ENCODE peak calls at places on chromosomes 13 and 19, in seven cellular contexts. One of them, this sample, is unnamed.

GRCh38 chr19:3822683-3823344 is 36.6 kb upstream of the MATK start:
- DNase-seq in neuronal stem cell: no peak
- DNase-seq in IMR-90: no peak
- DNase-seq in trophoblast cell: no peak
- DNase-seq in H1: no peak
- DNase-seq in mesenchymal stem cell: no peak
- DNase-seq in H9: no peak
- DNase-seq in this sample: no peak

GRCh38 chr13:43046259-43046658 is 22.9 kb downstream of the DNAJC15 start:
- DNase-seq in neuronal stem cell: no peak
- DNase-seq in IMR-90: no peak
- DNase-seq in trophoblast cell: no peak
- DNase-seq in H1: no peak
- DNase-seq in mesenchymal stem cell: no peak
- DNase-seq in H9: no peak
- DNase-seq in this sample: no peak

GRCh38 chr13:86660090-86660489 is 860.9 kb upstream of the SLITRK6 start:
- DNase-seq in neuronal stem cell: no peak
- DNase-seq in IMR-90: no peak
- DNase-seq in trophoblast cell: no peak
- DNase-seq in H1: no peak
- DNase-seq in mesenchymal stem cell: no peak
- DNase-seq in H9: no peak
- DNase-seq in this sample: no peak

GRCh38 chr13:52784591-52785340 is 45.1 kb upstream of the CNMD start:
- DNase-seq in neuronal stem cell: no peak
- DNase-seq in IMR-90: no peak
- DNase-seq in trophoblast cell: peak
- DNase-seq in H1: no peak
- DNase-seq in mesenchymal stem cell: no peak
- DNase-seq in H9: no peak
- DNase-seq in this sample: no peak

GRCh38 chr19:47581605-47582319 is 8.8 kb upstream of the ZNF541 start:
- DNase-seq in neuronal stem cell: no peak
- DNase-seq in IMR-90: no peak
- DNase-seq in trophoblast cell: no peak
- DNase-seq in H1: no peak
- DNase-seq in mesenchymal stem cell: no peak
- DNase-seq in H9: no peak
- DNase-seq in this sample: no peak

GRCh38 chr13:22592515-22592914 is 588.3 kb upstream of the SGCG start:
- DNase-seq in neuronal stem cell: no peak
- DNase-seq in IMR-90: peak
- DNase-seq in trophoblast cell: no peak
- DNase-seq in H1: no peak
- DNase-seq in mesenchymal stem cell: no peak
- DNase-seq in H9: no peak
- DNase-seq in this sample: no peak

GRCh38 chr19:31448221-31448657 is 99.0 kb upstream of the TSHZ3 start:
- DNase-seq in neuronal stem cell: no peak
- DNase-seq in IMR-90: peak
- DNase-seq in trophoblast cell: peak
- DNase-seq in H1: no peak
- DNase-seq in mesenchymal stem cell: peak
- DNase-seq in H9: no peak
- DNase-seq in this sample: peak

GRCh38 chr19:53254451-53255341 is at the start of gene ZNF677:
- DNase-seq in neuronal stem cell: peak
- DNase-seq in IMR-90: peak
- DNase-seq in trophoblast cell: peak
- DNase-seq in H1: peak
- DNase-seq in mesenchymal stem cell: peak
- DNase-seq in H9: peak
- DNase-seq in this sample: peak

GRCh38 chr13:76043882-76044281 is 407.8 kb downstream of the LMO7 start:
- DNase-seq in neuronal stem cell: peak
- DNase-seq in IMR-90: no peak
- DNase-seq in trophoblast cell: no peak
- DNase-seq in H1: no peak
- DNase-seq in mesenchymal stem cell: no peak
- DNase-seq in H9: no peak
- DNase-seq in this sample: no peak

GRCh38 chr13:99980201-99981114 is 1.1 kb upstream of the ZIC2 start:
- DNase-seq in neuronal stem cell: peak
- DNase-seq in IMR-90: peak
- DNase-seq in trophoblast cell: peak
- DNase-seq in H1: peak
- DNase-seq in mesenchymal stem cell: peak
- DNase-seq in H9: peak
- DNase-seq in this sample: peak

GRCh38 chr13:76717092-76717491 is 169.1 kb downstream of the KCTD12 start:
- DNase-seq in neuronal stem cell: no peak
- DNase-seq in IMR-90: peak
- DNase-seq in trophoblast cell: peak
- DNase-seq in H1: no peak
- DNase-seq in mesenchymal stem cell: peak
- DNase-seq in H9: no peak
- DNase-seq in this sample: no peak

GRCh38 chr13:109009756-109010155 is 380.3 kb downstream of the MYO16 start:
- DNase-seq in neuronal stem cell: no peak
- DNase-seq in IMR-90: no peak
- DNase-seq in trophoblast cell: peak
- DNase-seq in H1: no peak
- DNase-seq in mesenchymal stem cell: no peak
- DNase-seq in H9: no peak
- DNase-seq in this sample: no peak

GRCh38 chr13:111112196-111112595 is 2.9 kb upstream of the ARHGEF7 start:
- DNase-seq in neuronal stem cell: no peak
- DNase-seq in IMR-90: no peak
- DNase-seq in trophoblast cell: no peak
- DNase-seq in H1: no peak
- DNase-seq in mesenchymal stem cell: no peak
- DNase-seq in H9: no peak
- DNase-seq in this sample: no peak

GRCh38 chr13:29496241-29496712 is 99.2 kb downstream of the SLC7A1 start:
- DNase-seq in neuronal stem cell: no peak
- DNase-seq in IMR-90: no peak
- DNase-seq in trophoblast cell: peak
- DNase-seq in H1: no peak
- DNase-seq in mesenchymal stem cell: no peak
- DNase-seq in H9: no peak
- DNase-seq in this sample: no peak

GRCh38 chr19:8515317-8515716 is 1.4 kb upstream of the ZNF414 start:
- DNase-seq in neuronal stem cell: no peak
- DNase-seq in IMR-90: no peak
- DNase-seq in trophoblast cell: no peak
- DNase-seq in H1: no peak
- DNase-seq in mesenchymal stem cell: no peak
- DNase-seq in H9: no peak
- DNase-seq in this sample: no peak

GRCh38 chr19:44747739-44748425 is 626 bp upstream of the BCL3 start:
- DNase-seq in neuronal stem cell: no peak
- DNase-seq in IMR-90: peak
- DNase-seq in trophoblast cell: peak
- DNase-seq in H1: peak
- DNase-seq in mesenchymal stem cell: peak
- DNase-seq in H9: peak
- DNase-seq in this sample: peak

GRCh38 chr13:62360609-62361008 is 945.0 kb upstream of the PCDH20 start:
- DNase-seq in neuronal stem cell: no peak
- DNase-seq in IMR-90: no peak
- DNase-seq in trophoblast cell: no peak
- DNase-seq in H1: no peak
- DNase-seq in mesenchymal stem cell: no peak
- DNase-seq in H9: no peak
- DNase-seq in this sample: no peak

GRCh38 chr13:79604752-79605151 is 123.8 kb downstream of the NDFIP2 start:
- DNase-seq in neuronal stem cell: no peak
- DNase-seq in IMR-90: no peak
- DNase-seq in trophoblast cell: no peak
- DNase-seq in H1: no peak
- DNase-seq in mesenchymal stem cell: peak
- DNase-seq in H9: no peak
- DNase-seq in this sample: peak

GRCh38 chr19:18697680-18698079 is 14.2 kb downstream of the CRTC1 start:
- DNase-seq in neuronal stem cell: no peak
- DNase-seq in IMR-90: no peak
- DNase-seq in trophoblast cell: no peak
- DNase-seq in H1: no peak
- DNase-seq in mesenchymal stem cell: no peak
- DNase-seq in H9: no peak
- DNase-seq in this sample: no peak

GRCh38 chr13:42233726-42234125 is 38.2 kb upstream of the AKAP11 start:
- DNase-seq in neuronal stem cell: no peak
- DNase-seq in IMR-90: peak
- DNase-seq in trophoblast cell: no peak
- DNase-seq in H1: no peak
- DNase-seq in mesenchymal stem cell: no peak
- DNase-seq in H9: no peak
- DNase-seq in this sample: no peak

GRCh38 chr19:54521860-54522513 is 19.4 kb downstream of the LAIR2 start:
- DNase-seq in neuronal stem cell: no peak
- DNase-seq in IMR-90: no peak
- DNase-seq in trophoblast cell: no peak
- DNase-seq in H1: no peak
- DNase-seq in mesenchymal stem cell: no peak
- DNase-seq in H9: no peak
- DNase-seq in this sample: no peak

GRCh38 chr19:54530866-54531265 is 28.2 kb downstream of the LAIR2 start:
- DNase-seq in neuronal stem cell: no peak
- DNase-seq in IMR-90: no peak
- DNase-seq in trophoblast cell: no peak
- DNase-seq in H1: no peak
- DNase-seq in mesenchymal stem cell: no peak
- DNase-seq in H9: no peak
- DNase-seq in this sample: no peak

GRCh38 chr19:54523403-54523802 is 20.8 kb downstream of the LAIR2 start:
- DNase-seq in neuronal stem cell: no peak
- DNase-seq in IMR-90: peak
- DNase-seq in trophoblast cell: no peak
- DNase-seq in H1: no peak
- DNase-seq in mesenchymal stem cell: no peak
- DNase-seq in H9: no peak
- DNase-seq in this sample: no peak

GRCh38 chr19:54525636-54526035 is 23.0 kb downstream of the LAIR2 start:
- DNase-seq in neuronal stem cell: no peak
- DNase-seq in IMR-90: no peak
- DNase-seq in trophoblast cell: no peak
- DNase-seq in H1: no peak
- DNase-seq in mesenchymal stem cell: no peak
- DNase-seq in H9: no peak
- DNase-seq in this sample: no peak

DNA sequence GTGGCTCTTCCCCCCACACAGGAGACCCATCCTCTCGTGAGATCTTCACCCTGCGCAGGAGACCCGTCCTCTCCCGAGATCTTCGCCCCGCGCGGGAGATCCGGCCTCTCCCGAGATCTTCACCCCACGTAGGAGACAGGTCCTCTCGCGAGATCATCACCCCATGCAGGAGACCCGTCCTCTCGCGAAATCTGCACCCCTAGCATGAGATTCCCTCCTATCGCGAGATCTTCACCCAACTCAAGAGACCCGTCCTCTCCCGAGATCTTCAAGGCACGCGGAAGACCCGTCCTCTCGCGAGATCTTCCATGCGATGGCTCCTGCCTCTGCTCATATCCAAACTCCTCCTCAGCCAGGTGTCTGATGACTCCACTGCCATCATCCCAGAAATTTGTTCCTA is 24.3 kb downstream of the LAIR2 start:
- DNase-seq in neuronal stem cell: no peak
- DNase-seq in IMR-90: no peak
- DNase-seq in trophoblast cell: no peak
- DNase-seq in H1: no peak
- DNase-seq in mesenchymal stem cell: no peak
- DNase-seq in H9: no peak
- DNase-seq in this sample: no peak
- H2BK120ac ChIP-seq in neuronal stem cell: no peak
- H2BK120ac ChIP-seq in IMR-90: no peak
- H2BK120ac ChIP-seq in trophoblast cell: no peak
- H2BK120ac ChIP-seq in H1: no peak
- H2BK120ac ChIP-seq in mesenchymal stem cell: no peak
- H2BK120ac ChIP-seq in H9: no peak
- H2BK120ac ChIP-seq in this sample: no peak

DNA sequence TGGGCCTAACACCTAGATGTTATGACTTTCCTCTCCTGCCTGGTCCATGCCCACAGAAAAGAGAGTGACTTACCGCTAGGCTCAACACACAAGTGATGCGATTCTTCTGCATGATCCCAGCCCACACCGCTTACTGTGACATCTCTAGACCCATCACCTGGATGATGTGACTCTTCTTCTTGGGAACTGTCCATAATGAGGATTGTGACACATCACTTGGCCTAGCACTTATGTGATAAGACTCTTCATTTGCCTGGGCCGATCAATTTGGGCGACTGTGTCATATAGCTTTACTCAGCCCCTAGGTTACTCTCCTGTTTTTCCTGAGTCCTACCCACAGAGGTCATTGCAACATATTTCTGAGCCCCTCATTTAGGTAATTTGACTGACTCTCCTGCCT is 19.9 kb upstream of the ZNF681 start:
- DNase-seq in neuronal stem cell: no peak
- DNase-seq in IMR-90: no peak
- DNase-seq in trophoblast cell: peak
- DNase-seq in H1: no peak
- DNase-seq in mesenchymal stem cell: no peak
- DNase-seq in H9: no peak
- DNase-seq in this sample: no peak
- H2BK120ac ChIP-seq in neuronal stem cell: no peak
- H2BK120ac ChIP-seq in IMR-90: no peak
- H2BK120ac ChIP-seq in trophoblast cell: no peak
- H2BK120ac ChIP-seq in H1: no peak
- H2BK120ac ChIP-seq in mesenchymal stem cell: no peak
- H2BK120ac ChIP-seq in H9: no peak
- H2BK120ac ChIP-seq in this sample: no peak

GRCh38 chr13:23600534-23600933 is 30.3 kb downstream of the TNFRSF19 start:
- DNase-seq in neuronal stem cell: no peak
- DNase-seq in IMR-90: no peak
- DNase-seq in trophoblast cell: no peak
- DNase-seq in H1: no peak
- DNase-seq in mesenchymal stem cell: no peak
- DNase-seq in H9: no peak
- DNase-seq in this sample: peak

GRCh38 chr13:23599083-23599925 is 29.1 kb downstream of the TNFRSF19 start:
- DNase-seq in neuronal stem cell: no peak
- DNase-seq in IMR-90: no peak
- DNase-seq in trophoblast cell: no peak
- DNase-seq in H1: no peak
- DNase-seq in mesenchymal stem cell: no peak
- DNase-seq in H9: peak
- DNase-seq in this sample: peak

GRCh38 chr13:23600100-23600499 is 29.9 kb downstream of the TNFRSF19 start:
- DNase-seq in neuronal stem cell: no peak
- DNase-seq in IMR-90: no peak
- DNase-seq in trophoblast cell: no peak
- DNase-seq in H1: no peak
- DNase-seq in mesenchymal stem cell: no peak
- DNase-seq in H9: no peak
- DNase-seq in this sample: peak

GRCh38 chr13:23598371-23598770 is 28.2 kb downstream of the TNFRSF19 start:
- DNase-seq in neuronal stem cell: no peak
- DNase-seq in IMR-90: peak
- DNase-seq in trophoblast cell: no peak
- DNase-seq in H1: no peak
- DNase-seq in mesenchymal stem cell: no peak
- DNase-seq in H9: no peak
- DNase-seq in this sample: no peak
- H2BK120ac ChIP-seq in neuronal stem cell: no peak
- H2BK120ac ChIP-seq in IMR-90: no peak
- H2BK120ac ChIP-seq in trophoblast cell: no peak
- H2BK120ac ChIP-seq in H1: no peak
- H2BK120ac ChIP-seq in mesenchymal stem cell: no peak
- H2BK120ac ChIP-seq in H9: no peak
- H2BK120ac ChIP-seq in this sample: no peak

GRCh38 chr19:56423276-56423984 is 19.3 kb downstream of the ZNF583 start:
- DNase-seq in neuronal stem cell: no peak
- DNase-seq in IMR-90: no peak
- DNase-seq in trophoblast cell: no peak
- DNase-seq in H1: no peak
- DNase-seq in mesenchymal stem cell: peak
- DNase-seq in H9: no peak
- DNase-seq in this sample: peak
- H2BK120ac ChIP-seq in neuronal stem cell: no peak
- H2BK120ac ChIP-seq in IMR-90: no peak
- H2BK120ac ChIP-seq in trophoblast cell: no peak
- H2BK120ac ChIP-seq in H1: no peak
- H2BK120ac ChIP-seq in mesenchymal stem cell: no peak
- H2BK120ac ChIP-seq in H9: no peak
- H2BK120ac ChIP-seq in this sample: no peak